ENCODE peak calls at places on chromosomes 4 and X, in eight cellular contexts. One of them, this sample, is unnamed.

GRCh38 chr4:141502755-141503154 is 133.6 kb upstream of the IL15 start:
- DNase-seq in hepatocyte: no peak
- DNase-seq in germinal center: no peak
- DNase-seq in WTC11: no peak
- DNase-seq in activated B cell treated with CpG ODN at 0.5 μM for 24 hours: no peak
- DNase-seq in endothelial cell: no peak
- DNase-seq in NCI-H1930: no peak
- DNase-seq in adipocyte: no peak
- DNase-seq in this sample: no peak

GRCh38 chr4:38139187-38139586 is 179.0 kb downstream of the PTTG2 start:
- DNase-seq in endothelial cell: no peak
- DNase-seq in activated B cell treated with CpG ODN at 0.5 μM for 24 hours: no peak
- DNase-seq in hepatocyte: no peak
- DNase-seq in WTC11: no peak
- DNase-seq in germinal center: no peak
- DNase-seq in NCI-H1930: no peak
- DNase-seq in adipocyte: no peak
- DNase-seq in this sample: no peak

GRCh38 chr4:118265312-118266144 is 87.3 kb downstream of the PRSS12 start:
- DNase-seq in adipocyte: no peak
- DNase-seq in NCI-H1930: no peak
- DNase-seq in endothelial cell: peak
- DNase-seq in WTC11: peak
- DNase-seq in hepatocyte: peak
- DNase-seq in germinal center: no peak
- DNase-seq in activated B cell treated with CpG ODN at 0.5 μM for 24 hours: no peak
- DNase-seq in this sample: no peak

GRCh38 chr4:71713611-71714203 is 70.2 kb downstream of the GC start:
- DNase-seq in germinal center: no peak
- DNase-seq in activated B cell treated with CpG ODN at 0.5 μM for 24 hours: no peak
- DNase-seq in WTC11: no peak
- DNase-seq in adipocyte: peak
- DNase-seq in hepatocyte: peak
- DNase-seq in endothelial cell: no peak
- DNase-seq in NCI-H1930: no peak
- DNase-seq in this sample: no peak

GRCh38 chr4:173360587-173361221 is 10.1 kb upstream of the SAP30 start:
- DNase-seq in NCI-H1930: no peak
- DNase-seq in activated B cell treated with CpG ODN at 0.5 μM for 24 hours: no peak
- DNase-seq in endothelial cell: no peak
- DNase-seq in hepatocyte: peak
- DNase-seq in adipocyte: peak
- DNase-seq in germinal center: no peak
- DNase-seq in WTC11: no peak
- DNase-seq in this sample: no peak

GRCh38 chr4:168769416-168769815 is 240.6 kb downstream of the CBR4 start:
- DNase-seq in adipocyte: peak
- DNase-seq in endothelial cell: no peak
- DNase-seq in WTC11: no peak
- DNase-seq in activated B cell treated with CpG ODN at 0.5 μM for 24 hours: no peak
- DNase-seq in NCI-H1930: no peak
- DNase-seq in hepatocyte: peak
- DNase-seq in germinal center: no peak
- DNase-seq in this sample: no peak

GRCh38 chrX:129318375-129318774 is 204.9 kb downstream of the SMARCA1 start:
- DNase-seq in NCI-H1930: no peak
- DNase-seq in WTC11: no peak
- DNase-seq in germinal center: no peak
- DNase-seq in activated B cell treated with CpG ODN at 0.5 μM for 24 hours: no peak
- DNase-seq in hepatocyte: peak
- DNase-seq in endothelial cell: peak
- DNase-seq in adipocyte: peak
- DNase-seq in this sample: no peak

GRCh38 chr4:183503497-183504063 is 1.3 kb upstream of the ING2 start:
- DNase-seq in hepatocyte: no peak
- DNase-seq in endothelial cell: no peak
- DNase-seq in germinal center: no peak
- DNase-seq in NCI-H1930: no peak
- DNase-seq in activated B cell treated with CpG ODN at 0.5 μM for 24 hours: no peak
- DNase-seq in WTC11: no peak
- DNase-seq in adipocyte: peak
- DNase-seq in this sample: no peak

GRCh38 chrX:48466696-48467095 is 3.4 kb downstream of the SLC38A5 start:
- DNase-seq in NCI-H1930: no peak
- DNase-seq in activated B cell treated with CpG ODN at 0.5 μM for 24 hours: no peak
- DNase-seq in hepatocyte: no peak
- DNase-seq in endothelial cell: no peak
- DNase-seq in germinal center: peak
- DNase-seq in adipocyte: no peak
- DNase-seq in WTC11: peak
- DNase-seq in this sample: no peak

GRCh38 chrX:74180716-74181115 is 123.3 kb upstream of the ZCCHC13 start:
- DNase-seq in NCI-H1930: no peak
- DNase-seq in endothelial cell: no peak
- DNase-seq in hepatocyte: no peak
- DNase-seq in WTC11: no peak
- DNase-seq in adipocyte: no peak
- DNase-seq in germinal center: no peak
- DNase-seq in activated B cell treated with CpG ODN at 0.5 μM for 24 hours: no peak
- DNase-seq in this sample: no peak

GRCh38 chrX:41857670-41858069 is 65.7 kb downstream of the CASK start:
- DNase-seq in hepatocyte: no peak
- DNase-seq in adipocyte: no peak
- DNase-seq in germinal center: no peak
- DNase-seq in NCI-H1930: no peak
- DNase-seq in WTC11: no peak
- DNase-seq in endothelial cell: no peak
- DNase-seq in activated B cell treated with CpG ODN at 0.5 μM for 24 hours: no peak
- DNase-seq in this sample: no peak

GRCh38 chr4:167290684-167291083 is 56.4 kb upstream of the SPOCK3 start:
- DNase-seq in WTC11: no peak
- DNase-seq in germinal center: no peak
- DNase-seq in hepatocyte: peak
- DNase-seq in NCI-H1930: no peak
- DNase-seq in activated B cell treated with CpG ODN at 0.5 μM for 24 hours: no peak
- DNase-seq in endothelial cell: no peak
- DNase-seq in adipocyte: peak
- DNase-seq in this sample: no peak

GRCh38 chr4:1767770-1768366 is 25.2 kb upstream of the FGFR3 start:
- DNase-seq in endothelial cell: peak
- DNase-seq in NCI-H1930: peak
- DNase-seq in germinal center: peak
- DNase-seq in adipocyte: peak
- DNase-seq in activated B cell treated with CpG ODN at 0.5 μM for 24 hours: no peak
- DNase-seq in hepatocyte: peak
- DNase-seq in WTC11: peak
- DNase-seq in this sample: no peak

GRCh38 chr4:159705334-159705733 is 602.5 kb downstream of the RAPGEF2 start:
- DNase-seq in activated B cell treated with CpG ODN at 0.5 μM for 24 hours: no peak
- DNase-seq in adipocyte: no peak
- DNase-seq in endothelial cell: no peak
- DNase-seq in germinal center: no peak
- DNase-seq in NCI-H1930: no peak
- DNase-seq in WTC11: no peak
- DNase-seq in hepatocyte: no peak
- DNase-seq in this sample: no peak

GRCh38 chrX:40003982-40004535 is 93.7 kb downstream of the BCOR start:
- DNase-seq in WTC11: no peak
- DNase-seq in hepatocyte: no peak
- DNase-seq in NCI-H1930: no peak
- DNase-seq in germinal center: no peak
- DNase-seq in activated B cell treated with CpG ODN at 0.5 μM for 24 hours: no peak
- DNase-seq in adipocyte: no peak
- DNase-seq in endothelial cell: no peak
- DNase-seq in this sample: no peak

GRCh38 chrX:111505783-111506182 is 5.7 kb upstream of the SERTM2 start:
- DNase-seq in germinal center: no peak
- DNase-seq in adipocyte: no peak
- DNase-seq in endothelial cell: no peak
- DNase-seq in hepatocyte: no peak
- DNase-seq in WTC11: no peak
- DNase-seq in activated B cell treated with CpG ODN at 0.5 μM for 24 hours: no peak
- DNase-seq in NCI-H1930: no peak
- DNase-seq in this sample: no peak

GRCh38 chrX:154732421-154733071 is 18.3 kb downstream of the GAB3 start:
- DNase-seq in activated B cell treated with CpG ODN at 0.5 μM for 24 hours: no peak
- DNase-seq in germinal center: no peak
- DNase-seq in endothelial cell: no peak
- DNase-seq in adipocyte: peak
- DNase-seq in NCI-H1930: no peak
- DNase-seq in WTC11: no peak
- DNase-seq in hepatocyte: no peak
- DNase-seq in this sample: no peak

GRCh38 chr4:55871299-55871800 is 17.9 kb downstream of the EXOC1 start:
- DNase-seq in activated B cell treated with CpG ODN at 0.5 μM for 24 hours: no peak
- DNase-seq in NCI-H1930: no peak
- DNase-seq in adipocyte: no peak
- DNase-seq in endothelial cell: no peak
- DNase-seq in hepatocyte: no peak
- DNase-seq in germinal center: no peak
- DNase-seq in WTC11: no peak
- DNase-seq in this sample: no peak

GRCh38 chr4:38673109-38673978 is 9.3 kb downstream of the KLF3 start:
- DNase-seq in activated B cell treated with CpG ODN at 0.5 μM for 24 hours: no peak
- DNase-seq in endothelial cell: no peak
- DNase-seq in NCI-H1930: no peak
- DNase-seq in germinal center: no peak
- DNase-seq in WTC11: peak
- DNase-seq in hepatocyte: peak
- DNase-seq in adipocyte: peak
- DNase-seq in this sample: no peak

GRCh38 chrX:40331353-40331752 is 233.6 kb upstream of the BCOR start:
- DNase-seq in adipocyte: no peak
- DNase-seq in germinal center: no peak
- DNase-seq in activated B cell treated with CpG ODN at 0.5 μM for 24 hours: no peak
- DNase-seq in NCI-H1930: no peak
- DNase-seq in WTC11: no peak
- DNase-seq in endothelial cell: no peak
- DNase-seq in hepatocyte: no peak
- DNase-seq in this sample: no peak

GRCh38 chr4:71992571-71992970 is 39.2 kb upstream of the NPFFR2 start:
- DNase-seq in WTC11: no peak
- DNase-seq in activated B cell treated with CpG ODN at 0.5 μM for 24 hours: no peak
- DNase-seq in germinal center: no peak
- DNase-seq in NCI-H1930: no peak
- DNase-seq in hepatocyte: no peak
- DNase-seq in adipocyte: peak
- DNase-seq in endothelial cell: no peak
- DNase-seq in this sample: no peak

GRCh38 chr4:6115342-6115741 is 85.0 kb downstream of the JAKMIP1 start:
- DNase-seq in WTC11: no peak
- DNase-seq in adipocyte: no peak
- DNase-seq in hepatocyte: no peak
- DNase-seq in endothelial cell: no peak
- DNase-seq in germinal center: no peak
- DNase-seq in activated B cell treated with CpG ODN at 0.5 μM for 24 hours: no peak
- DNase-seq in NCI-H1930: no peak
- DNase-seq in this sample: no peak

GRCh38 chrX:22922961-22923360 is 76.8 kb upstream of the DDX53 start:
- DNase-seq in hepatocyte: no peak
- DNase-seq in endothelial cell: no peak
- DNase-seq in NCI-H1930: no peak
- DNase-seq in germinal center: no peak
- DNase-seq in activated B cell treated with CpG ODN at 0.5 μM for 24 hours: no peak
- DNase-seq in adipocyte: peak
- DNase-seq in WTC11: no peak
- DNase-seq in this sample: no peak

GRCh38 chr4:77586953-77587383 is 18.7 kb upstream of the CXCL13 start:
- DNase-seq in adipocyte: no peak
- DNase-seq in WTC11: no peak
- DNase-seq in endothelial cell: no peak
- DNase-seq in germinal center: peak
- DNase-seq in hepatocyte: no peak
- DNase-seq in activated B cell treated with CpG ODN at 0.5 μM for 24 hours: peak
- DNase-seq in NCI-H1930: no peak
- DNase-seq in this sample: peak

GRCh38 chrX:70504772-70505450 is 60.3 kb downstream of the DLG3 start:
- DNase-seq in NCI-H1930: no peak
- DNase-seq in hepatocyte: no peak
- DNase-seq in activated B cell treated with CpG ODN at 0.5 μM for 24 hours: no peak
- DNase-seq in endothelial cell: no peak
- DNase-seq in WTC11: no peak
- DNase-seq in adipocyte: no peak
- DNase-seq in germinal center: no peak
- DNase-seq in this sample: no peak

GRCh38 chr4:15938182-15938581 is 358 bp downstream of the FGFBP1 start:
- DNase-seq in NCI-H1930: no peak
- DNase-seq in germinal center: no peak
- DNase-seq in endothelial cell: no peak
- DNase-seq in WTC11: peak
- DNase-seq in adipocyte: no peak
- DNase-seq in activated B cell treated with CpG ODN at 0.5 μM for 24 hours: no peak
- DNase-seq in hepatocyte: peak
- DNase-seq in this sample: no peak

GRCh38 chr4:190019023-190019858 is 7.8 kb downstream of the FRG2 start:
- DNase-seq in NCI-H1930: no peak
- DNase-seq in hepatocyte: no peak
- DNase-seq in WTC11: no peak
- DNase-seq in adipocyte: no peak
- DNase-seq in activated B cell treated with CpG ODN at 0.5 μM for 24 hours: no peak
- DNase-seq in germinal center: no peak
- DNase-seq in endothelial cell: peak
- DNase-seq in this sample: no peak

GRCh38 chr4:55068522-55068921 is 56.9 kb downstream of the KDR start:
- DNase-seq in germinal center: no peak
- DNase-seq in NCI-H1930: no peak
- DNase-seq in WTC11: no peak
- DNase-seq in endothelial cell: no peak
- DNase-seq in hepatocyte: no peak
- DNase-seq in activated B cell treated with CpG ODN at 0.5 μM for 24 hours: no peak
- DNase-seq in adipocyte: no peak
- DNase-seq in this sample: no peak

GRCh38 chrX:54325077-54325476 is 32.8 kb downstream of the WNK3 start:
- DNase-seq in activated B cell treated with CpG ODN at 0.5 μM for 24 hours: no peak
- DNase-seq in germinal center: no peak
- DNase-seq in adipocyte: no peak
- DNase-seq in hepatocyte: no peak
- DNase-seq in NCI-H1930: no peak
- DNase-seq in endothelial cell: no peak
- DNase-seq in WTC11: no peak
- DNase-seq in this sample: no peak

GRCh38 chr4:60201052-60201673 is 999.0 kb upstream of the ADGRL3 start:
- DNase-seq in NCI-H1930: peak
- DNase-seq in adipocyte: peak
- DNase-seq in endothelial cell: peak
- DNase-seq in germinal center: peak
- DNase-seq in WTC11: peak
- DNase-seq in activated B cell treated with CpG ODN at 0.5 μM for 24 hours: no peak
- DNase-seq in hepatocyte: peak
- DNase-seq in this sample: no peak

GRCh38 chrX:20378291-20378920 is 111.7 kb upstream of the RPS6KA3 start:
- DNase-seq in endothelial cell: no peak
- DNase-seq in activated B cell treated with CpG ODN at 0.5 μM for 24 hours: no peak
- DNase-seq in hepatocyte: peak
- DNase-seq in germinal center: no peak
- DNase-seq in adipocyte: no peak
- DNase-seq in WTC11: no peak
- DNase-seq in NCI-H1930: no peak
- DNase-seq in this sample: no peak

GRCh38 chrX:129701624-129702069 is 37.1 kb upstream of the XPNPEP2 start:
- DNase-seq in activated B cell treated with CpG ODN at 0.5 μM for 24 hours: no peak
- DNase-seq in germinal center: no peak
- DNase-seq in WTC11: no peak
- DNase-seq in NCI-H1930: no peak
- DNase-seq in adipocyte: no peak
- DNase-seq in endothelial cell: no peak
- DNase-seq in hepatocyte: no peak
- DNase-seq in this sample: no peak

GRCh38 chr4:176791591-176792347 is 953 bp downstream of the VEGFC start:
- DNase-seq in endothelial cell: peak
- DNase-seq in WTC11: peak
- DNase-seq in germinal center: no peak
- DNase-seq in adipocyte: peak
- DNase-seq in hepatocyte: peak
- DNase-seq in activated B cell treated with CpG ODN at 0.5 μM for 24 hours: no peak
- DNase-seq in NCI-H1930: no peak
- DNase-seq in this sample: no peak

GRCh38 chr4:76003015-76003414 is 4.3 kb downstream of the CXCL9 start:
- DNase-seq in germinal center: no peak
- DNase-seq in hepatocyte: no peak
- DNase-seq in NCI-H1930: no peak
- DNase-seq in adipocyte: no peak
- DNase-seq in WTC11: no peak
- DNase-seq in endothelial cell: no peak
- DNase-seq in activated B cell treated with CpG ODN at 0.5 μM for 24 hours: no peak
- DNase-seq in this sample: no peak

This sample was measured in central memory CD8-positive, alpha-beta T cell.